ENCODE peak calls at places on chromosomes 7 and 10, in five cellular contexts. D is tibial artery, W is body of pancreas, G is AG04450, M is RWPE1. V is an unnamed sample.

GRCh38 chr10:209357-209756 is 74.1 kb downstream of the ZMYND11 start:
- DNase-seq in D (no peak), W (no peak), G (no peak), M (no peak), V (no peak)

GRCh38 chr10:112562803-112563663 is 116.0 kb downstream of the VTI1A start:
- DNase-seq in D (no peak), W (no peak), G (no peak), M (no peak), V (no peak)

GRCh38 chr7:150801242-150801945 is 825 bp downstream of the TMEM176A start:
- DNase-seq in D (no peak), W (no peak), G (no peak), M (no peak), V (no peak)

GRCh38 chr7:76512941-76513816 is 2.8 kb downstream of the UPK3B start:
- DNase-seq in D (peak), W (no peak), G (no peak), M (no peak), V (peak)

GRCh38 chr7:50793115-50793946 is 10.6 kb upstream of the GRB10 start:
- DNase-seq in D (peak), W (peak), G (no peak), M (peak), V (no peak)

GRCh38 chr7:15709978-15710377 is 23.5 kb upstream of the MEOX2 start:
- DNase-seq in D (no peak), W (no peak), G (no peak), M (no peak), V (no peak)

GRCh38 chr7:12234334-12234733 is 23.2 kb downstream of the TMEM106B start:
- DNase-seq in D (no peak), W (no peak), G (no peak), M (no peak), V (no peak)

GRCh38 chr7:985915-986741 is 3.1 kb downstream of the CYP2W1 start:
- DNase-seq in D (no peak), W (peak), G (no peak), M (no peak), V (no peak)

GRCh38 chr7:135512135-135512887 is 2.4 kb upstream of the CNOT4 start:
- DNase-seq in D (no peak), W (no peak), G (no peak), M (peak), V (peak)

GRCh38 chr7:19175241-19175640 is 30.0 kb upstream of the FERD3L start:
- DNase-seq in D (no peak), W (no peak), G (no peak), M (no peak), V (no peak)

GRCh38 chr10:70931168-70931805 is 42.9 kb upstream of the PCBD1 start:
- DNase-seq in D (no peak), W (no peak), G (no peak), M (peak), V (no peak)

GRCh38 chr10:19656420-19657042 is 159.7 kb upstream of the PLXDC2 start:
- DNase-seq in D (no peak), W (no peak), G (no peak), M (no peak), V (no peak)

GRCh38 chr7:127588697-127589482 is 679 bp downstream of the ARF5 start:
- DNase-seq in D (peak), W (peak), G (peak), M (peak), V (peak)

GRCh38 chr10:99619851-99620712 is at the start of gene SLC25A28:
- DNase-seq in D (peak), W (peak), G (peak), M (peak), V (peak)

GRCh38 chr7:155466814-155467675 is 9.1 kb downstream of the EN2 start:
- DNase-seq in D (no peak), W (peak), G (no peak), M (no peak), V (no peak)

GRCh38 chr7:41828911-41829310 is 126.0 kb upstream of the INHBA start:
- DNase-seq in D (no peak), W (no peak), G (no peak), M (no peak), V (no peak)

GRCh38 chr10:130137077-130137448 is 872 bp downstream of the GLRX3 start:
- DNase-seq in D (no peak), W (no peak), G (no peak), M (peak), V (no peak)

GRCh38 chr7:32047801-32048200 is 22.4 kb downstream of the PDE1C start:
- DNase-seq in D (no peak), W (no peak), G (no peak), M (no peak), V (no peak)

GRCh38 chr7:32051128-32051527 is 19.1 kb downstream of the PDE1C start:
- DNase-seq in D (no peak), W (no peak), G (no peak), M (no peak), V (no peak)

GRCh38 chr7:32049599-32049998 is 20.6 kb downstream of the PDE1C start:
- DNase-seq in D (no peak), W (no peak), G (no peak), M (no peak), V (no peak)

GRCh38 chr7:32047075-32047474 is 23.1 kb downstream of the PDE1C start:
- DNase-seq in D (no peak), W (no peak), G (no peak), M (no peak), V (no peak)

DNA sequence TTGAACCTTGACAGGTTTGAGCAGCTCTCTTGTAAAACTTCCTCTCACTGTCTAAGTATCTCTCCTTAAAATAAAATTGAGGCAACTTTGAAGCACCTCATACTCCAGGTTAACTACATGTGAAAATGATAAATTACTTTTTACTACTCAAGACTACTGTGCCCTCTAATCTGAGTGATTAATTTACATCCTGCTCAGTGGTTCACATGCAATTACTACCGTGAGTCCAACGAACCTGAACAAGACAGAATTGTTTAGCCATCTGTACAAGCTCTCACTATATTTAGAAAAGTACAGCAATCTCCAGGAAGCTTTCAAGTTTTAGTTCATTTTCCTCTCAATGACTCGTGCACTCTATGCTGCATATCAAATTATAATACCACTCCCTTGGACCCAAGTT is 21.2 kb downstream of the PDE1C start:
- DNase-seq in D (no peak), W (no peak), G (no peak), M (no peak), V (no peak)
- H3K27ac ChIP-seq in D (no peak), W (no peak), G (no peak), M (no peak), V (no peak)

GRCh38 chr7:16914771-16915170 is 33.0 kb upstream of the AGR3 start:
- DNase-seq in D (no peak), W (no peak), G (no peak), M (no peak), V (no peak)
- H3K27ac ChIP-seq in D (no peak), W (no peak), G (no peak), M (no peak), V (peak)

GRCh38 chr10:114311023-114311422 is 72.0 kb downstream of the VWA2 start:
- DNase-seq in D (peak), W (no peak), G (no peak), M (no peak), V (no peak)
- H3K27ac ChIP-seq in D (no peak), W (no peak), G (no peak), M (no peak), V (no peak)

GRCh38 chr10:110358869-110359629 is 54.3 kb upstream of the SMNDC1 start:
- DNase-seq in D (no peak), W (peak), G (no peak), M (peak), V (no peak)
- H3K27ac ChIP-seq in D (no peak), W (no peak), G (no peak), M (peak), V (no peak)

GRCh38 chr10:88974446-88975376 is 15.9 kb upstream of the FAS start:
- DNase-seq in D (no peak), W (peak), G (no peak), M (no peak), V (no peak)
- H3K27ac ChIP-seq in D (peak), W (peak), G (no peak), M (no peak), V (peak)

GRCh38 chr7:130927062-130927461 is 193.1 kb upstream of the KLF14 start:
- DNase-seq in D (no peak), W (no peak), G (no peak), M (no peak), V (no peak)

GRCh38 chr7:130925136-130925794 is 191.3 kb upstream of the KLF14 start:
- DNase-seq in D (no peak), W (no peak), G (no peak), M (no peak), V (no peak)

GRCh38 chr7:130926021-130926691 is 192.1 kb upstream of the KLF14 start:
- DNase-seq in D (no peak), W (no peak), G (no peak), M (no peak), V (no peak)

GRCh38 chr7:130930260-130930659 is 196.3 kb upstream of the KLF14 start:
- DNase-seq in D (no peak), W (no peak), G (no peak), M (no peak), V (no peak)

GRCh38 chr7:130927564-130927963 is 193.6 kb upstream of the KLF14 start:
- DNase-seq in D (no peak), W (no peak), G (no peak), M (no peak), V (no peak)
- H3K27ac ChIP-seq in D (no peak), W (no peak), G (no peak), M (no peak), V (no peak)

DNA sequence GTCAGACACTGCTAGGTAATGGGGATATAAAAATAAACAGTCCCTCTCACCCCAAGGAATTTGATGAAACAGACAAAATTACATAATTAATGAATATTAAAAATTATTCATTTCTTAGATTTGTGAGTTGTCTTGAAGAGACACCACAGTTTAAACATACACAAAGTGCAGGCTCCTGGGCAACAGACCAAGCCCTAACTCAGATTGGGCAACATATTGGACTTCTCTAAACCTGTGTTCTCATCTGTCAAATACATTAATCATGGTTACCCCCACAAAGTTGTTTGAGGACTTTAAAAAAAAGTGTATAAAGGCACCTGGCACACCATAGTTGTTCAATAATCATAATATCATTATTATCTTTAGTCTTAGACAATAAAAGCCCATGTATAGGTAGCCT is 62.5 kb upstream of the CAPZA2 start:
- DNase-seq in D (no peak), W (no peak), G (no peak), M (no peak), V (no peak)
- H3K27ac ChIP-seq in D (no peak), W (no peak), G (no peak), M (no peak), V (no peak)

V was measured in SJSA1.